ENCODE peak calls at places on chromosomes 6 and 20, in nine cellular contexts. B is GM06990; N is right lobe of liver; F is ovary; V is SK-MEL-5; S is IMR-90; R is mesenchymal stem cell; K is head of caudate nucleus; O is stimulated activated CD4-positive, alpha-beta T cell treated with anti-CD3 and anti-CD28 coated beads, Interleukin-1b, Interleukin-23, amount 100 ng/mL, for 24 hours. H is an unnamed sample.

GRCh38 chr6:105607624-105608392 is 204.9 kb upstream of the PREP start:
- DNase-seq in B (no peak), N (no peak), F (no peak), V (no peak), S (peak; percentile 41), R (no peak), K (no peak), O (no peak), H (no peak)

GRCh38 chr6:118882314-118882905 is 11.5 kb upstream of the ASF1A start:
- DNase-seq in B (no peak), N (no peak), F (no peak), V (no peak), S (no peak), R (no peak), K (no peak), O (no peak), H (no peak)

GRCh38 chr20:6700563-6701328 is 66.7 kb upstream of the BMP2 start:
- DNase-seq in B (no peak), N (no peak), F (no peak), V (no peak), S (no peak), R (no peak), K (no peak), O (no peak), H (peak; percentile 42)

GRCh38 chr6:3612341-3613041 is 139.0 kb downstream of the PXDC1 start:
- DNase-seq in B (no peak), N (no peak), F (no peak), V (peak; percentile 19), S (peak; percentile 85), R (peak; percentile 80), K (no peak), O (no peak), H (no peak)

GRCh38 chr6:36493859-36494258 is 51.1 kb downstream of the KCTD20 start:
- DNase-seq in B (no peak), N (no peak), F (no peak), V (no peak), S (no peak), R (no peak), K (no peak), O (no peak), H (no peak)

GRCh38 chr6:5261545-5262109 is 314 bp downstream of the FARS2 start:
- DNase-seq in B (no peak), N (no peak), F (no peak), V (no peak), S (no peak), R (no peak), K (no peak), O (no peak), H (no peak)

GRCh38 chr20:51285684-51286083 is 256.8 kb downstream of the NFATC2 start:
- DNase-seq in B (no peak), N (no peak), F (no peak), V (no peak), S (no peak), R (no peak), K (no peak), O (no peak), H (no peak)

GRCh38 chr6:15148356-15149058 is 97.4 kb upstream of the JARID2 start:
- DNase-seq in B (peak; percentile 34), N (no peak), F (no peak), V (peak; percentile 67), S (peak; percentile 90), R (peak; percentile 43), K (no peak), O (no peak), H (no peak)

GRCh38 chr6:14354919-14355572 is 237.5 kb downstream of the CD83 start:
- DNase-seq in B (no peak), N (no peak), F (peak; percentile 54), V (no peak), S (peak; percentile 88), R (peak; percentile 65), K (peak; percentile 3), O (peak; percentile 7), H (peak; percentile 42)